ENCODE peak calls at places on chromosome 6, in nine cellular contexts. I, B, W, K, J, O, C, U and G are unnamed samples.

GRCh38 chr6:49713346-49713745 is at the start of gene CRISP2:
- DNase-seq in I (no peak), B (peak; percentile 46), W (no peak), K (no peak), J (no peak), O (no peak), C (no peak), U (no peak), G (no peak)

GRCh38 chr6:70270287-70271005 is 32.4 kb downstream of the COL9A1 start:
- DNase-seq in I (no peak), B (no peak), W (no peak), K (no peak), J (no peak), O (peak; percentile 79), C (no peak), U (no peak), G (no peak)

GRCh38 chr6:1711136-1711535 is 101.4 kb downstream of the FOXC1 start:
- DNase-seq in I (no peak), B (no peak), W (no peak), K (no peak), J (no peak), O (no peak), C (no peak), U (no peak), G (no peak)

GRCh38 chr6:129959358-129959930 is 58.9 kb upstream of the L3MBTL3 start:
- DNase-seq in I (no peak), B (no peak), W (no peak), K (no peak), J (no peak), O (no peak), C (no peak), U (no peak), G (no peak)

GRCh38 chr6:89252902-89253301 is 35.7 kb upstream of the GABRR1 start:
- DNase-seq in I (no peak), B (no peak), W (no peak), K (no peak), J (no peak), O (no peak), C (no peak), U (no peak), G (no peak)

GRCh38 chr6:25485820-25486559 is 166.0 kb upstream of the SCGN start:
- DNase-seq in I (no peak), B (no peak), W (no peak), K (no peak), J (peak; percentile 59), O (no peak), C (no peak), U (peak; percentile 97), G (no peak)

GRCh38 chr6:16698163-16698533 is 63.1 kb downstream of the ATXN1 start:
- DNase-seq in I (peak; percentile 88), B (no peak), W (no peak), K (no peak), J (no peak), O (no peak), C (no peak), U (no peak), G (no peak)

GRCh38 chr6:16504608-16505007 is 256.7 kb downstream of the ATXN1 start:
- DNase-seq in I (no peak), B (no peak), W (no peak), K (no peak), J (no peak), O (no peak), C (no peak), U (no peak), G (no peak)

GRCh38 chr6:164099535-164099982 is 685.0 kb downstream of the QKI start:
- DNase-seq in I (no peak), B (no peak), W (no peak), K (no peak), J (no peak), O (no peak), C (no peak), U (no peak), G (no peak)

GRCh38 chr6:169289671-169290408 is 36.2 kb upstream of the THBS2 start:
- DNase-seq in I (peak; percentile 93), B (no peak), W (no peak), K (no peak), J (no peak), O (no peak), C (no peak), U (no peak), G (no peak)